ENCODE peak calls at places on chromosome 16, in five cellular contexts. N is PC-3, M is brain pericyte, L is Right ventricle myocardium superior, W is RWPE1. E is an unnamed sample.

GRCh38 chr16:88454315-88455057 is 1.4 kb downstream of the ZFPM1 start:
- DNase-seq in N (peak), L (no peak), M (no peak), W (peak), E (no peak)

GRCh38 chr16:9225527-9226316 is 134.3 kb downstream of the HAPSTR1 start:
- DNase-seq in L (no peak), M (no peak), N (peak), W (no peak), E (no peak)

GRCh38 chr16:56245197-56245596 is 53.9 kb downstream of the GNAO1 start:
- DNase-seq in M (no peak), W (peak), L (no peak), N (peak), E (no peak)

GRCh38 chr16:2514333-2515179 is 804 bp downstream of the ATP6V0C start:
- DNase-seq in W (no peak), N (no peak), L (no peak), M (no peak), E (no peak)

GRCh38 chr16:65012357-65012756 is 109.5 kb downstream of the CDH11 start:
- DNase-seq in L (no peak), N (no peak), M (no peak), W (no peak), E (no peak)

GRCh38 chr16:15493416-15494181 is 59.2 kb downstream of the BMERB1 start:
- DNase-seq in M (no peak), W (no peak), L (no peak), N (no peak), E (no peak)

GRCh38 chr16:11045846-11046245 is 101.5 kb downstream of the CLEC16A start:
- DNase-seq in M (no peak), N (no peak), W (no peak), L (no peak), E (no peak)

GRCh38 chr16:75319513-75320401 is 68.3 kb upstream of the BCAR1 start:
- DNase-seq in W (no peak), L (no peak), M (peak), N (peak), E (peak)

GRCh38 chr16:11869657-11870228 is 18.4 kb upstream of the RSL1D1 start:
- DNase-seq in M (no peak), L (no peak), W (no peak), N (no peak), E (no peak)

GRCh38 chr16:85514295-85514600 is 98.9 kb upstream of the GSE1 start:
- DNase-seq in W (no peak), N (peak), L (peak), M (no peak), E (no peak)

GRCh38 chr16:27906883-27907282 is 156.6 kb downstream of the GSG1L start:
- DNase-seq in W (no peak), L (no peak), M (no peak), N (no peak), E (no peak)

GRCh38 chr16:24838554-24839266 is 7.1 kb upstream of the SLC5A11 start:
- DNase-seq in L (no peak), M (no peak), W (no peak), N (peak), E (no peak)

GRCh38 chr16:10126686-10127085 is 55.5 kb downstream of the GRIN2A start:
- DNase-seq in W (no peak), L (no peak), M (no peak), N (peak), E (no peak)

GRCh38 chr16:14001521-14001920 is 69.6 kb upstream of the MRTFB start:
- DNase-seq in N (no peak), M (no peak), L (no peak), W (no peak), E (no peak)

GRCh38 chr16:22948058-22948602 is 134.2 kb downstream of the HS3ST2 start:
- DNase-seq in L (peak), W (no peak), N (no peak), M (no peak), E (peak)

GRCh38 chr16:48862087-48862532 is 252.1 kb upstream of the N4BP1 start:
- DNase-seq in W (peak), N (peak), M (no peak), L (no peak), E (no peak)

GRCh38 chr16:27761816-27762215 is 211.9 kb downstream of the KATNIP start:
- DNase-seq in L (no peak), W (no peak), M (no peak), N (no peak), E (no peak)

GRCh38 chr16:54805648-54806047 is 125.0 kb upstream of the IRX5 start:
- DNase-seq in L (no peak), N (no peak), M (no peak), W (no peak), E (no peak)

GRCh38 chr16:12087901-12088364 is 111.4 kb downstream of the SNX29 start:
- DNase-seq in M (no peak), L (no peak), W (no peak), N (no peak), E (peak)

GRCh38 chr16:28274676-28275075 is 17.6 kb upstream of the SBK1 start:
- DNase-seq in L (no peak), M (no peak), W (no peak), N (no peak), E (no peak)

GRCh38 chr16:14600164-14600563 is 29.9 kb downstream of the PARN start:
- DNase-seq in W (peak), L (no peak), N (peak), M (no peak), E (no peak)

GRCh38 chr16:58755989-58756649 is 22.0 kb upstream of the GOT2 start:
- DNase-seq in M (peak), N (peak), W (peak), L (peak), E (peak)

GRCh38 chr16:50603206-50604064 is 55.2 kb downstream of the NKD1 start:
- DNase-seq in W (no peak), M (no peak), L (peak), N (no peak), E (no peak)

GRCh38 chr16:569445-570254 is at the start of gene PIGQ:
- DNase-seq in L (peak), M (no peak), W (peak), N (peak), E (peak)

GRCh38 chr16:24689128-24689527 is 40.3 kb upstream of the TNRC6A start:
- DNase-seq in M (peak), L (no peak), N (peak), W (no peak), E (peak)

GRCh38 chr16:17945080-17945601 is 391.4 kb downstream of the NPIPA8 start:
- DNase-seq in W (no peak), M (no peak), N (no peak), L (no peak), E (no peak)

GRCh38 chr16:49058382-49058781 is 223.3 kb downstream of the CBLN1 start:
- DNase-seq in L (no peak), W (no peak), M (no peak), N (no peak), E (no peak)

GRCh38 chr16:53159781-53160436 is 105.1 kb downstream of the CHD9 start:
- DNase-seq in L (no peak), N (peak), M (no peak), W (peak), E (peak)

GRCh38 chr16:22699356-22699755 is 114.6 kb upstream of the HS3ST2 start:
- DNase-seq in W (no peak), L (no peak), M (no peak), N (no peak), E (no peak)

GRCh38 chr16:22751685-22752084 is 62.3 kb upstream of the HS3ST2 start:
- DNase-seq in N (no peak), M (no peak), L (no peak), W (no peak), E (no peak)

GRCh38 chr16:17414421-17414820 is 56.3 kb downstream of the XYLT1 start:
- DNase-seq in M (no peak), N (no peak), W (no peak), L (no peak), E (peak)

GRCh38 chr16:53913920-53914319 is 210.0 kb downstream of the FTO start:
- DNase-seq in W (no peak), L (no peak), N (no peak), M (no peak), E (no peak)

GRCh38 chr16:75011634-75012307 is 12.9 kb downstream of the ZNRF1 start:
- DNase-seq in W (peak), N (peak), L (no peak), M (no peak), E (peak)

GRCh38 chr16:31130336-31130812 is 5.2 kb downstream of the PRSS8 start:
- DNase-seq in L (peak), W (no peak), M (no peak), N (no peak), E (no peak)

GRCh38 chr16:14286381-14287230 is 215.5 kb downstream of the MRTFB start:
- DNase-seq in M (no peak), W (peak), L (peak), N (no peak), E (peak)

GRCh38 chr16:59973966-59974365 is 1239.8 kb upstream of the GOT2 start:
- DNase-seq in W (peak), N (peak), L (no peak), M (no peak), E (no peak)

E was measured in GM13976.